ENCODE peak calls at places on chromosomes 5 and 9, in ten cellular contexts. One of them, this sample, is unnamed.

GRCh38 chr9:136516191-136516654 is 29.6 kb downstream of the NOTCH1 start:
- DNase-seq in breast epithelium: no peak
- DNase-seq in A549: no peak
- DNase-seq in endothelial cell of umbilical vein: no peak
- DNase-seq in heart left ventricle: no peak
- DNase-seq in stomach: no peak
- DNase-seq in suprapubic skin: no peak
- DNase-seq in gastrocnemius medialis: no peak
- DNase-seq in HCT116: no peak
- DNase-seq in thyroid gland: no peak
- DNase-seq in this sample: no peak

GRCh38 chr5:14351845-14352712 is 208.9 kb downstream of the TRIO start:
- DNase-seq in stomach: peak
- DNase-seq in suprapubic skin: no peak
- DNase-seq in HCT116: peak
- DNase-seq in thyroid gland: peak
- DNase-seq in endothelial cell of umbilical vein: peak
- DNase-seq in breast epithelium: no peak
- DNase-seq in heart left ventricle: peak
- DNase-seq in A549: peak
- DNase-seq in gastrocnemius medialis: peak
- DNase-seq in this sample: peak

GRCh38 chr9:8823131-8823895 is 1023.7 kb upstream of the DMAC1 start:
- DNase-seq in gastrocnemius medialis: no peak
- DNase-seq in endothelial cell of umbilical vein: no peak
- DNase-seq in suprapubic skin: no peak
- DNase-seq in thyroid gland: no peak
- DNase-seq in HCT116: no peak
- DNase-seq in A549: no peak
- DNase-seq in breast epithelium: no peak
- DNase-seq in heart left ventricle: no peak
- DNase-seq in stomach: no peak
- DNase-seq in this sample: no peak

GRCh38 chr9:35078066-35078465 is 1.7 kb downstream of the FANCG start:
- DNase-seq in endothelial cell of umbilical vein: no peak
- DNase-seq in HCT116: no peak
- DNase-seq in stomach: no peak
- DNase-seq in gastrocnemius medialis: no peak
- DNase-seq in breast epithelium: no peak
- DNase-seq in suprapubic skin: no peak
- DNase-seq in heart left ventricle: no peak
- DNase-seq in thyroid gland: no peak
- DNase-seq in A549: no peak
- DNase-seq in this sample: peak

GRCh38 chr5:159463590-159464321 is 133.5 kb upstream of the IL12B start:
- DNase-seq in heart left ventricle: no peak
- DNase-seq in thyroid gland: no peak
- DNase-seq in HCT116: no peak
- DNase-seq in A549: peak
- DNase-seq in endothelial cell of umbilical vein: no peak
- DNase-seq in breast epithelium: no peak
- DNase-seq in suprapubic skin: no peak
- DNase-seq in stomach: no peak
- DNase-seq in gastrocnemius medialis: no peak
- DNase-seq in this sample: no peak

GRCh38 chr5:81826128-81826527 is 75.2 kb upstream of the SSBP2 start:
- DNase-seq in thyroid gland: no peak
- DNase-seq in suprapubic skin: no peak
- DNase-seq in HCT116: no peak
- DNase-seq in heart left ventricle: no peak
- DNase-seq in A549: no peak
- DNase-seq in endothelial cell of umbilical vein: no peak
- DNase-seq in gastrocnemius medialis: no peak
- DNase-seq in stomach: no peak
- DNase-seq in breast epithelium: no peak
- DNase-seq in this sample: no peak

GRCh38 chr5:35803221-35803651 is 53.5 kb upstream of the IL7R start:
- DNase-seq in breast epithelium: no peak
- DNase-seq in endothelial cell of umbilical vein: peak
- DNase-seq in thyroid gland: peak
- DNase-seq in stomach: no peak
- DNase-seq in suprapubic skin: no peak
- DNase-seq in gastrocnemius medialis: no peak
- DNase-seq in A549: no peak
- DNase-seq in heart left ventricle: peak
- DNase-seq in HCT116: no peak
- DNase-seq in this sample: no peak

GRCh38 chr5:137696481-137696880 is 39.4 kb downstream of the KLHL3 start:
- DNase-seq in stomach: no peak
- DNase-seq in breast epithelium: no peak
- DNase-seq in gastrocnemius medialis: no peak
- DNase-seq in heart left ventricle: no peak
- DNase-seq in thyroid gland: no peak
- DNase-seq in suprapubic skin: no peak
- DNase-seq in A549: no peak
- DNase-seq in HCT116: no peak
- DNase-seq in endothelial cell of umbilical vein: peak
- DNase-seq in this sample: no peak

DNA sequence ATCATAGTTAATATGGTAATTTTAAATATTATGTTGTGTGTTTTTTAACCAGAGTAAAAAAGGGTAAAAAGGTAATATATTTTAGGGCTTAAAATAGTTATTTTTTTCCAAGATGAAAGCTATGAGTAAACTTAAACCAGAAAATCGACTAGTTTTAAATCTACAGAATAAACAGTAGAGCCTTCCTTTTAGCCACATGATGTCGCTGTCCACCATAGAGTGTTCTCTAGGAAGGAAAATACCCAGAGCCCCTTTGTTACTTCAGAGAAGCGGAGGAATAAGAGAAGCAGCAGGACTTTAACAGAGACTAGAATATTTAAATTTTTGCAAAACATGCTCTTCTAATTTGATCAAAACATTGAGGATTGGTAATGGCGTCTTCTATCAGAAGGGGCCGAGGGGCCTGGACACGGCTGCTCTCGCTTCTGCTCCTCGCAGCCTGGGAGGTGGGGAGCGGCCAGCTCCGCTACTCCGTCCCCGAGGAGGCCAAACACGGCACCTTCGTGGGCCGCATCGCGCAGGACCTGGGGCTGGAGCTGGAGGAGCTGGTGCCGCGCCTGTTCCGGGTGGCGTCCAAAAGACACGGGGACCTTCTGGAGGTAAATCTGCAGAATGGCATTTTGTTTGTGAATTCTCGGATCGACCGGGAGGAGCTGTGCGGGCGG is at the start of gene PCDHA2:
- DNase-seq in stomach: no peak
- DNase-seq in breast epithelium: no peak
- DNase-seq in gastrocnemius medialis: no peak
- DNase-seq in heart left ventricle: no peak
- DNase-seq in HCT116: no peak
- DNase-seq in thyroid gland: no peak
- DNase-seq in suprapubic skin: no peak
- DNase-seq in endothelial cell of umbilical vein: no peak
- DNase-seq in A549: peak
- DNase-seq in this sample: no peak
- H3K4me3 ChIP-seq in stomach: no peak
- H3K4me3 ChIP-seq in breast epithelium: peak
- H3K4me3 ChIP-seq in gastrocnemius medialis: no peak
- H3K4me3 ChIP-seq in heart left ventricle: peak
- H3K4me3 ChIP-seq in HCT116: no peak
- H3K4me3 ChIP-seq in thyroid gland: no peak
- H3K4me3 ChIP-seq in suprapubic skin: no peak
- H3K4me3 ChIP-seq in endothelial cell of umbilical vein: no peak
- H3K4me3 ChIP-seq in A549: peak
- H3K4me3 ChIP-seq in this sample: no peak

DNA sequence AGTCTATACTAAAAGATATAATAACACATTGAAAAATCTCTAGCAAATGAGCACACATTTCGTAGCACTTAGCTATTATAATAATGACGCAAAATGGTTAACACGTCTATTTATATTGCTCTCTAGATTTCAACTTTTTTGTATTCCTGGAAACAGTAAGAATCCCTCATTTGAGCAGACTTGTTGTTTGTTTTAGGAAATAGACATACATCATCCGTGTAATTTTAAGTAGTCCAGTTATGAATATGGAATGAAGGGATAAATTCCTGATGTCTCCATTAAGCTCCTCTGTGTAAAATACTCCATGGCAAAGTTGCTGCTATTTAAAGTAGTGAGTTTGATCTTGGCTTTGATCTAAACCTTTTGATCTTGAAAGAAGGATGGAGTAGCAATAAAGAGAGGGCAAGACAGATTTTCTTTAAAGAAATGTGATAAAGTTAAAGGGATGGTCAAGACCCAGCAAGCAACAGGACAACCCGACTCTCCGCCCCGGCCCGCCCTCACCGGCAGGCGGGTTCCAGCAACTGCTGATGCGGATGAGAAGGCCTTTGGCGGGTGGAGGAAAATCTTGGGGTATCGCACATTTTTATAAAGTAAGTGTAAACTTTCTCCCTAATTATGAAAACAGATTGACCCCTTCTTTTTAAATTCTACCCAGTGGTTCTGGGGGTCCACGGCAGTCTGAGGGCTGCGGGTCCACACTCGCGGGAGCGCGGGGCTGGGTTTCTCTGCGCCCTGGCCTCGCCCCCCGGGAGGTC is 277.4 kb downstream of the AOPEP start:
- DNase-seq in stomach: peak
- DNase-seq in thyroid gland: peak
- DNase-seq in heart left ventricle: peak
- DNase-seq in HCT116: no peak
- DNase-seq in gastrocnemius medialis: no peak
- DNase-seq in A549: peak
- DNase-seq in endothelial cell of umbilical vein: peak
- DNase-seq in breast epithelium: no peak
- DNase-seq in suprapubic skin: no peak
- DNase-seq in this sample: peak
- TF ChIP-seq POLR2A in stomach: no peak
- TF ChIP-seq POLR2A in thyroid gland: no peak
- TF ChIP-seq POLR2A in heart left ventricle: no peak
- TF ChIP-seq POLR2A in HCT116: no peak
- TF ChIP-seq POLR2A in gastrocnemius medialis: no peak
- TF ChIP-seq POLR2A in A549: peak
- TF ChIP-seq POLR2A in endothelial cell of umbilical vein: peak
- TF ChIP-seq POLR2A in breast epithelium: no peak
- TF ChIP-seq POLR2A in suprapubic skin: no peak
- TF ChIP-seq POLR2A in this sample: no peak

GRCh38 chr5:151222054-151222768 is 1.7 kb downstream of the CCDC69 start:
- DNase-seq in stomach: no peak
- DNase-seq in suprapubic skin: peak
- DNase-seq in A549: no peak
- DNase-seq in endothelial cell of umbilical vein: no peak
- DNase-seq in HCT116: no peak
- DNase-seq in thyroid gland: no peak
- DNase-seq in heart left ventricle: no peak
- DNase-seq in breast epithelium: no peak
- DNase-seq in gastrocnemius medialis: peak
- DNase-seq in this sample: no peak

GRCh38 chr5:151218177-151218576 is 5.7 kb downstream of the CCDC69 start:
- DNase-seq in breast epithelium: no peak
- DNase-seq in thyroid gland: no peak
- DNase-seq in A549: no peak
- DNase-seq in suprapubic skin: peak
- DNase-seq in heart left ventricle: no peak
- DNase-seq in endothelial cell of umbilical vein: no peak
- DNase-seq in stomach: no peak
- DNase-seq in HCT116: no peak
- DNase-seq in gastrocnemius medialis: no peak
- DNase-seq in this sample: no peak

GRCh38 chr5:151221574-151221973 is 2.3 kb downstream of the CCDC69 start:
- DNase-seq in stomach: no peak
- DNase-seq in suprapubic skin: no peak
- DNase-seq in thyroid gland: no peak
- DNase-seq in breast epithelium: no peak
- DNase-seq in heart left ventricle: no peak
- DNase-seq in gastrocnemius medialis: no peak
- DNase-seq in HCT116: no peak
- DNase-seq in endothelial cell of umbilical vein: no peak
- DNase-seq in A549: no peak
- DNase-seq in this sample: no peak

GRCh38 chr5:151219138-151219537 is 4.8 kb downstream of the CCDC69 start:
- DNase-seq in HCT116: no peak
- DNase-seq in heart left ventricle: no peak
- DNase-seq in A549: no peak
- DNase-seq in thyroid gland: no peak
- DNase-seq in endothelial cell of umbilical vein: no peak
- DNase-seq in breast epithelium: no peak
- DNase-seq in stomach: no peak
- DNase-seq in suprapubic skin: no peak
- DNase-seq in gastrocnemius medialis: no peak
- DNase-seq in this sample: no peak

DNA sequence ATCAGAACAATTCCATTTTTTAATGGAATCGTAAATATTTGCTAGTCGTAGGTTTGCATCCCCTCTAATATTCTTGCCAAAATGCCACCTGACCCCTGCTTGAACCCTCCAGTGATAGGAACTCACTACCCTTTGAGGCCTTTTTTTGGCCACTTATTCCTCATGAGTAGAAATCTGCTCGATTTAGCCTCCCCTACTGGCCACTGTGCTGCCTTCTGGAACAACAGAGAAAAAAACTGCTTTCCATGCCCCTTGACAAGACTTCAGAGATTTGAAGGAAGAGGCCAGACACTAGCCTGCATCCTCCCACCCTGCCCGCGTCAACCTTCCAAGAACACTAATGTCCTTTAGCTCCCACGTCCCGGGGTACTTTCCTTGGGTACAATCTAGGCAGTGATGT is 4.1 kb downstream of the CCDC69 start:
- DNase-seq in endothelial cell of umbilical vein: no peak
- DNase-seq in A549: no peak
- DNase-seq in breast epithelium: no peak
- DNase-seq in HCT116: no peak
- DNase-seq in heart left ventricle: no peak
- DNase-seq in thyroid gland: no peak
- DNase-seq in stomach: no peak
- DNase-seq in suprapubic skin: no peak
- DNase-seq in gastrocnemius medialis: no peak
- DNase-seq in this sample: no peak
- H3K4me3 ChIP-seq in endothelial cell of umbilical vein: no peak
- H3K4me3 ChIP-seq in A549: no peak
- H3K4me3 ChIP-seq in breast epithelium: no peak
- H3K4me3 ChIP-seq in HCT116: no peak
- H3K4me3 ChIP-seq in heart left ventricle: no peak
- H3K4me3 ChIP-seq in thyroid gland: no peak
- H3K4me3 ChIP-seq in stomach: no peak
- H3K4me3 ChIP-seq in suprapubic skin: no peak
- H3K4me3 ChIP-seq in gastrocnemius medialis: no peak
- H3K4me3 ChIP-seq in this sample: no peak

DNA sequence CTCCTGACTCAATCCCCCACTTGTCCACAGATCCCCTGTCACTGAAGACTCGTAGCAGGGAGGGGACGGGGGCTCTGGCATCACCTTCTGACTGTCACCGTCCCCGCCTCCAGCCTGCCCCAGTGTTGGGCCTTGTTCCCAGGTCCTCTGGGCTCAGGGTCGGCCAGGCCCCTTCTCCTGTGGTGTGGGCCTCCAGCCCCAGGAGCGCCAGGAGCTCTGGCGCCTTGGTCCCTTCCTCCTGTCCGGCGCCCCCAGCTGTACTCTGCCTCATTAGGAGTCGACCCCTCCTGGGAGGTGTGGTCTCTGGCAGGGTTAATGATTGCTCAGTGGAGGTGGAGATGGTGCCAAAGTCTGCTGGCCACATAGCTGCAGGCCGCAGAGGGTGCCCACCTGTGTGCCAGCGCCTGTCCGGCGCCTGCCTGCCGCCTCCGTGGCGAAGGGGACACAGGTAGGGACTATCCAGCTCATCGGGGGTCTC is at the start of gene CDHR2:
- DNase-seq in endothelial cell of umbilical vein: no peak
- DNase-seq in gastrocnemius medialis: no peak
- DNase-seq in A549: no peak
- DNase-seq in HCT116: no peak
- DNase-seq in stomach: no peak
- DNase-seq in thyroid gland: no peak
- DNase-seq in breast epithelium: no peak
- DNase-seq in suprapubic skin: no peak
- DNase-seq in heart left ventricle: no peak
- DNase-seq in this sample: no peak
- TF ChIP-seq POLR2A in endothelial cell of umbilical vein: no peak
- TF ChIP-seq POLR2A in gastrocnemius medialis: no peak
- TF ChIP-seq POLR2A in A549: no peak
- TF ChIP-seq POLR2A in HCT116: no peak
- TF ChIP-seq POLR2A in stomach: no peak
- TF ChIP-seq POLR2A in thyroid gland: no peak
- TF ChIP-seq POLR2A in breast epithelium: no peak
- TF ChIP-seq POLR2A in suprapubic skin: no peak
- TF ChIP-seq POLR2A in heart left ventricle: no peak
- TF ChIP-seq POLR2A in this sample: no peak

This sample was measured in lower leg skin.